ENCODE peak calls at places on chromosome 6, in nine cellular contexts. S, H, D, E, M, J, W, C and P are unnamed samples.

GRCh38 chr6:5763871-5764270 is 242.9 kb downstream of the NRN1 start:
- DNase-seq in M (peak; percentile 4), S (peak; percentile 6), E (no peak), H (peak; percentile 76), J (peak; percentile 78), C (no peak), D (no peak), W (no peak), P (no peak)

GRCh38 chr6:156102129-156102528 is 646.5 kb upstream of the NOX3 start:
- DNase-seq in H (no peak), W (no peak), M (peak; percentile 7), E (no peak), S (no peak), J (no peak), D (no peak), C (no peak), P (no peak)

GRCh38 chr6:10968776-10969175 is 75.3 kb downstream of the ELOVL2 start:
- DNase-seq in C (no peak), H (no peak), E (no peak), S (peak; percentile 37), J (peak; percentile 92), D (no peak), W (no peak), M (peak; percentile 82), P (no peak)

GRCh38 chr6:37190159-37190535 is 20.2 kb downstream of the PIM1 start:
- DNase-seq in W (no peak), E (no peak), S (no peak), M (peak; percentile 31), D (no peak), J (no peak), C (no peak), H (no peak), P (no peak)

GRCh38 chr6:163120223-163120622 is 294.3 kb upstream of the QKI start:
- DNase-seq in M (no peak), S (no peak), J (no peak), E (no peak), D (no peak), W (no peak), C (no peak), H (no peak), P (no peak)

GRCh38 chr6:88891135-88891845 is 72.1 kb downstream of the RNGTT start:
- DNase-seq in D (no peak), C (no peak), S (no peak), W (no peak), H (no peak), M (no peak), E (no peak), J (peak; percentile 47), P (no peak)

GRCh38 chr6:95877480-95877879 is 138.3 kb upstream of the FUT9 start:
- DNase-seq in E (no peak), H (no peak), J (no peak), C (no peak), S (no peak), D (no peak), M (no peak), W (no peak), P (no peak)

GRCh38 chr6:83092756-83093399 is 25.4 kb downstream of the DOP1A start:
- DNase-seq in S (peak; percentile 45), H (no peak), C (no peak), W (no peak), E (no peak), D (no peak), M (no peak), J (peak; percentile 63), P (no peak)

GRCh38 chr6:138086573-138087196 is 20.5 kb downstream of the PERP start:
- DNase-seq in W (no peak), E (no peak), J (peak; percentile 74), M (peak; percentile 21), D (no peak), S (no peak), C (no peak), H (no peak), P (no peak)

GRCh38 chr6:69421986-69422385 is 374.8 kb downstream of the LMBRD1 start:
- DNase-seq in E (no peak), D (no peak), C (peak; percentile 28), S (no peak), W (no peak), M (no peak), H (no peak), J (no peak), P (no peak)